ENCODE peak calls at places on chromosome 19, in six cellular contexts. Q, K, X, Y, G and R are unnamed samples.

GRCh38 chr19:27774337-27774736 is 1438.6 kb downstream of the UQCRFS1 start:
- DNase-seq in Q (peak; percentile 67), X (no peak), G (no peak), K (peak; percentile 77), Y (peak; percentile 19), R (peak; percentile 29)

GRCh38 chr19:13841339-13842293 is 35.3 kb upstream of the NANOS3 start:
- DNase-seq in X (no peak), Q (no peak), G (no peak), K (no peak), Y (peak; percentile 37), R (no peak)

GRCh38 chr19:708154-709141 is at the start of gene PALM:
- DNase-seq in Y (peak; percentile 64), K (peak; percentile 78), G (peak; percentile 39), X (no peak), Q (peak; percentile 75), R (peak; percentile 63)

GRCh38 chr19:18961767-18962423 is 20.9 kb upstream of the HOMER3 start:
- DNase-seq in Y (no peak), X (no peak), G (peak; percentile 83), K (peak; percentile 92), Q (peak; percentile 99), R (peak; percentile 97)

GRCh38 chr19:41637484-41637883 is 10.6 kb upstream of the CEACAM4 start:
- DNase-seq in G (no peak), Q (no peak), K (no peak), Y (no peak), X (no peak), R (no peak)

GRCh38 chr19:19777692-19778091 is 43.9 kb downstream of the ZNF506 start:
- DNase-seq in Y (no peak), Q (no peak), K (no peak), G (no peak), X (no peak), R (no peak)

GRCh38 chr19:4717191-4717965 is 6.3 kb downstream of the DPP9 start:
- DNase-seq in X (no peak), K (no peak), G (peak; percentile 50), Q (no peak), Y (no peak), R (no peak)

GRCh38 chr19:50909240-50910070 is 1.7 kb downstream of the KLK4 start:
- DNase-seq in Y (peak; percentile 93), Q (peak; percentile 99), X (no peak), G (peak; percentile 13), K (peak; percentile 100), R (peak; percentile 100)

GRCh38 chr19:16197188-16197621 is 506 bp upstream of the AP1M1 start:
- DNase-seq in K (no peak), Y (no peak), Q (no peak), G (peak; percentile 61), X (no peak), R (no peak)

GRCh38 chr19:41219924-41220567 is 1.0 kb downstream of the AXL start:
- DNase-seq in X (no peak), Q (peak; percentile 17), K (no peak), Y (peak; percentile 83), G (no peak), R (no peak)

GRCh38 chr19:1063030-1063908 is 3.7 kb upstream of the ARHGAP45 start:
- DNase-seq in Y (peak; percentile 87), G (no peak), Q (peak; percentile 43), X (no peak), K (peak; percentile 67), R (peak; percentile 83)

GRCh38 chr19:30556230-30556711 is 184.1 kb downstream of the ZNF536 start:
- DNase-seq in G (no peak), K (no peak), Q (peak; percentile 55), Y (no peak), X (no peak), R (peak; percentile 46)

GRCh38 chr19:8335343-8336071 is 7.6 kb downstream of the KANK3 start:
- DNase-seq in Q (peak; percentile 76), X (no peak), Y (no peak), K (peak; percentile 81), G (no peak), R (peak; percentile 59)
- TF ChIP-seq CREB1 in Q (no peak), X (no peak), Y (no peak), K (no peak), G (no peak), R (no peak)

GRCh38 chr19:38701455-38702063 is 42.7 kb downstream of the CAPN12 start:
- DNase-seq in X (no peak), Q (no peak), K (no peak), Y (no peak), G (peak; percentile 93), R (no peak)
- TF ChIP-seq CREB1 in X (no peak), Q (no peak), K (no peak), Y (no peak), G (no peak), R (no peak)

DNA sequence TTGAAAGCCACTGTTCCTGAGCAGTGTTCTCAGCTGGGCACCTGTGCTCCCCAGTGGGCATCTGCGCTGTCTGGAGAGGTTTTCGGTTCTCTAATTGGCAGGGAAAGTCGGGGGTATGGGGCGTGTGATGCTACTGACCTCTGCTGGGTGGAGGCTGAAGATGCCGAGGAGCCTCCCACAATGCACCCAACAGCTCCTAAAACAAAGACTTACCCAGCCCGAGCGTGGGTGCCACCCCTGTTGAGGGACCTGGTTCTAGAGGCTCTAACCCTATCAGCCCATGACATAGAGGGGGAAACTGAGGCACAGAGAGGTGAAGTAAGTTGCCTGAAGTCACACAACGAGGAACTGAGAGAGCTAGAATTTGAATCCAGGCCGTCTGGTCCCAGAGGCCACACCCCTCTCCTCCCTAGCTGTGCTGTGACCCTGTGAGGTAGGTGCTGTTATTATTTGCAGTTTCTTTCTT is 2.3 kb downstream of the SPACA4 start:
- DNase-seq in X (no peak), Y (peak; percentile 69), G (peak; percentile 42), K (peak; percentile 76), Q (peak; percentile 82), R (peak; percentile 63)
- TF ChIP-seq CREB1 in X (no peak), Y (no peak), G (no peak), K (no peak), Q (no peak), R (no peak)

GRCh38 chr19:36331353-36332228 is 47.4 kb downstream of the ZFP14 start:
- DNase-seq in K (peak; percentile 94), Y (peak; percentile 18), G (no peak), Q (peak; percentile 99), X (peak; percentile 69), R (peak; percentile 96)
- TF ChIP-seq CREB1 in K (peak; percentile 55), Y (no peak), G (no peak), Q (peak; percentile 44), X (no peak), R (no peak)

GRCh38 chr19:10924597-10924996 is 3.8 kb downstream of the YIPF2 start:
- DNase-seq in Q (no peak), K (no peak), G (no peak), X (no peak), Y (no peak), R (no peak)

GRCh38 chr19:10921909-10922637 is 6.4 kb downstream of the YIPF2 start:
- DNase-seq in Y (no peak), K (no peak), G (no peak), X (no peak), Q (peak; percentile 45), R (no peak)

GRCh38 chr19:10921199-10921879 is 7.1 kb downstream of the YIPF2 start:
- DNase-seq in X (no peak), G (no peak), K (no peak), Q (no peak), Y (no peak), R (no peak)

GRCh38 chr19:10922638-10923014 is 5.8 kb downstream of the YIPF2 start:
- DNase-seq in Q (no peak), G (no peak), X (no peak), Y (no peak), K (no peak), R (no peak)

GRCh38 chr19:10923503-10924076 is 4.8 kb downstream of the YIPF2 start:
- DNase-seq in Q (no peak), G (no peak), Y (no peak), K (no peak), X (no peak), R (no peak)
- TF ChIP-seq CREB1 in Q (no peak), G (no peak), Y (no peak), K (no peak), X (no peak), R (no peak)

GRCh38 chr19:53504903-53505302 is 33.0 kb upstream of the ZNF331 start:
- DNase-seq in G (peak; percentile 38), K (no peak), Y (no peak), X (no peak), Q (no peak), R (no peak)
- TF ChIP-seq CREB1 in G (no peak), K (no peak), Y (no peak), X (no peak), Q (no peak), R (no peak)

DNA sequence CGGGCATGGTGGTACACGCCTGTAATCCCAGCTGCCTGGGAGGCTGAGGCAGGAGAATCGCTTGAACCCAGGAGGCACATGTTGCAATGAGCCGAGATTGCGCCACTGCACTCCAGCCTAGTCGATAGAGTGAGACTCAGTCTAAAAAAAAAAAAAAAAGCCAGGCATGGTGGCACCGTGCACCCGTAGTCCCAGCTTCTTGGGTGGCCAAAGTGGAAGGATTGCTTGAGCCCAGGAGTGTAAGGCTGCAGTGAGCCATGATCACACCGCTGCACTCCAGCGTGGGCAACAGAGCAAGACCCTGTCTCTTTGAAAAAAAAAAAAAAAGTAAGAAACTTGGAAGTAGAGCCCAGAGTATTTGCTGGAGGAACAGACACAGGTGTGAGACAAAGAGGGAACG is 27.7 kb downstream of the CCDC8 start:
- DNase-seq in G (no peak), Q (no peak), K (no peak), X (no peak), Y (no peak), R (no peak)
- TF ChIP-seq CREB1 in G (no peak), Q (no peak), K (no peak), X (no peak), Y (no peak), R (no peak)

GRCh38 chr19:33268162-33268991 is 34.0 kb downstream of the CEBPA start:
- DNase-seq in Y (no peak), X (no peak), K (no peak), Q (no peak), G (no peak), R (no peak)
- TF ChIP-seq CREB1 in Y (no peak), X (no peak), K (no peak), Q (no peak), G (no peak), R (no peak)